ENCODE peak calls at places on chromosomes 2 and 18, in seven cellular contexts. W is activated CD4-positive, alpha-beta T cell treated with anti-CD3 and anti-CD28 coated beads for 24 hours; B is left lung; O is mesenchymal stem cell; X is activated CD8-positive, alpha-beta memory T cell treated with anti-CD3 and anti-CD28 coated beads, Interleukin-2, amount 50 U/mL, for 48 hours; U is endothelial cell of umbilical vein; C is GM23248. P is an unnamed sample.

GRCh38 chr2:208549546-208550158 is 143.1 kb downstream of the PTH2R start:
- DNase-seq in W (no peak), B (no peak), O (no peak), X (no peak), U (no peak), C (no peak), P (no peak)

GRCh38 chr2:11652555-11652954 is 17.4 kb downstream of the NTSR2 start:
- DNase-seq in W (no peak), B (no peak), O (no peak), X (no peak), U (no peak), C (peak), P (no peak)

GRCh38 chr2:174048238-174048637 is 83.1 kb upstream of the SP3 start:
- DNase-seq in W (no peak), B (no peak), O (no peak), X (no peak), U (no peak), C (no peak), P (no peak)

GRCh38 chr2:196635156-196635555 is 4.4 kb upstream of the CCDC150 start:
- DNase-seq in W (no peak), B (no peak), O (no peak), X (no peak), U (peak), C (peak), P (no peak)

GRCh38 chr18:14089176-14089575 is 43.1 kb downstream of the ZNF519 start:
- DNase-seq in W (no peak), B (no peak), O (no peak), X (no peak), U (no peak), C (no peak), P (no peak)

GRCh38 chr2:102473020-102473419 is at the start of gene SLC9A4:
- DNase-seq in W (peak), B (no peak), O (peak), X (peak), U (peak), C (peak), P (peak)

GRCh38 chr2:240200230-240201051 is 60.0 kb upstream of the OTOS start:
- DNase-seq in W (no peak), B (peak), O (no peak), X (peak), U (no peak), C (peak), P (no peak)

GRCh38 chr2:173076557-173077345 is 1.1 kb downstream of the MAP3K20 start:
- DNase-seq in W (peak), B (peak), O (peak), X (peak), U (peak), C (peak), P (no peak)

GRCh38 chr2:181411105-181411849 is 45.9 kb upstream of the ITGA4 start:
- DNase-seq in W (no peak), B (no peak), O (peak), X (no peak), U (no peak), C (no peak), P (no peak)

GRCh38 chr18:32040936-32041335 is 22.3 kb downstream of the RNF125 start:
- DNase-seq in W (peak), B (no peak), O (no peak), X (no peak), U (peak), C (no peak), P (no peak)

GRCh38 chr2:239151201-239152131 is 249.4 kb downstream of the HDAC4 start:
- DNase-seq in W (no peak), B (peak), O (no peak), X (no peak), U (no peak), C (peak), P (no peak)

GRCh38 chr2:225765845-225766244 is 366.3 kb downstream of the NYAP2 start:
- DNase-seq in W (no peak), B (no peak), O (no peak), X (no peak), U (no peak), C (no peak), P (no peak)

GRCh38 chr18:59040770-59041148 is 98.9 kb upstream of the SEC11C start:
- DNase-seq in W (no peak), B (no peak), O (no peak), X (no peak), U (no peak), C (no peak), P (no peak)

GRCh38 chr2:11616851-11617415 is 53.1 kb downstream of the NTSR2 start:
- DNase-seq in W (no peak), B (peak), O (no peak), X (no peak), U (no peak), C (no peak), P (no peak)

GRCh38 chr2:219352448-219353023 is 20.0 kb upstream of the RESP18 start:
- DNase-seq in W (peak), B (no peak), O (peak), X (peak), U (peak), C (peak), P (no peak)

GRCh38 chr2:233444501-233444900 is 90.2 kb downstream of the DGKD start:
- DNase-seq in W (no peak), B (no peak), O (no peak), X (no peak), U (no peak), C (no peak), P (no peak)

GRCh38 chr2:22854588-22854987 is 530.4 kb upstream of the KLHL29 start:
- DNase-seq in W (no peak), B (no peak), O (no peak), X (no peak), U (no peak), C (no peak), P (no peak)

GRCh38 chr18:25737710-25738251 is 352.6 kb downstream of the SS18 start:
- DNase-seq in W (no peak), B (no peak), O (peak), X (no peak), U (peak), C (peak), P (no peak)

GRCh38 chr2:127085260-127085666 is 21.7 kb downstream of the BIN1 start:
- DNase-seq in W (no peak), B (no peak), O (peak), X (no peak), U (no peak), C (peak), P (no peak)

GRCh38 chr2:210663574-210663973 is 107.2 kb downstream of the CPS1 start:
- DNase-seq in W (no peak), B (no peak), O (peak), X (no peak), U (peak), C (peak), P (no peak)

GRCh38 chr2:84888401-84889276 is 7.8 kb upstream of the TRABD2A start:
- DNase-seq in W (no peak), B (no peak), O (peak), X (peak), U (no peak), C (peak), P (no peak)

GRCh38 chr18:59022167-59022945 is 117.3 kb upstream of the SEC11C start:
- DNase-seq in W (no peak), B (no peak), O (no peak), X (no peak), U (no peak), C (peak), P (no peak)

GRCh38 chr2:36717556-36718266 is 21.2 kb downstream of the VIT start:
- DNase-seq in W (no peak), B (no peak), O (no peak), X (no peak), U (no peak), C (no peak), P (no peak)

GRCh38 chr18:79748321-79749157 is 49.2 kb upstream of the KCNG2 start:
- DNase-seq in W (no peak), B (peak), O (no peak), X (no peak), U (no peak), C (no peak), P (no peak)

GRCh38 chr2:180699657-180700361 is 280.6 kb upstream of the UBE2E3 start:
- DNase-seq in W (no peak), B (peak), O (no peak), X (no peak), U (no peak), C (peak), P (no peak)

GRCh38 chr2:193566276-193566675 is 1371.5 kb upstream of the TMEFF2 start:
- DNase-seq in W (no peak), B (no peak), O (peak), X (no peak), U (no peak), C (no peak), P (no peak)

GRCh38 chr18:24763765-24764548 is 303.5 kb downstream of the HRH4 start:
- DNase-seq in W (no peak), B (no peak), O (peak), X (no peak), U (no peak), C (peak), P (no peak)

GRCh38 chr18:6785001-6785400 is 55.5 kb downstream of the ARHGAP28 start:
- DNase-seq in W (no peak), B (no peak), O (no peak), X (no peak), U (no peak), C (no peak), P (no peak)

GRCh38 chr2:52794611-52795010 is 973.0 kb upstream of the CHAC2 start:
- DNase-seq in W (no peak), B (no peak), O (no peak), X (no peak), U (no peak), C (no peak), P (no peak)

GRCh38 chr2:235171511-235172130 is 219.8 kb downstream of the SH3BP4 start:
- DNase-seq in W (no peak), B (no peak), O (peak), X (no peak), U (no peak), C (peak), P (no peak)

GRCh38 chr2:11377915-11378649 is 33.6 kb upstream of the ROCK2 start:
- DNase-seq in W (no peak), B (no peak), O (peak), X (no peak), U (no peak), C (no peak), P (no peak)